ENCODE peak calls at places on chromosomes 12 and 14, in six cellular contexts. Z is activated CD4-positive, alpha-beta T cell treated with anti-CD3 and anti-CD28 coated beads, Interleukin-2, amount 50 U/mL, for 1 hour; L is brain microvascular endothelial cell; F is ELR; G is GM18507; P is activated T-cell treated with anti-CD3 and anti-CD28 coated beads for 1 hour. K is an unnamed sample.

GRCh38 chr12:58521796-58522195 is 398.5 kb downstream of the LRIG3 start:
- DNase-seq in P (no peak), F (peak), G (no peak), Z (no peak), L (no peak), K (no peak)

GRCh38 chr12:46089414-46090162 is 99.2 kb upstream of the SCAF11 start:
- DNase-seq in G (no peak), Z (no peak), P (no peak), L (no peak), F (no peak), K (no peak)

GRCh38 chr12:64618953-64619590 is 8.8 kb downstream of the RASSF3 start:
- DNase-seq in P (no peak), F (peak), Z (no peak), L (peak), G (no peak), K (no peak)

GRCh38 chr14:104758981-104759975 is 6.3 kb downstream of the SIVA1 start:
- DNase-seq in F (no peak), G (no peak), Z (no peak), P (no peak), L (no peak), K (no peak)

GRCh38 chr12:89733579-89734201 is 25.1 kb upstream of the ATP2B1 start:
- DNase-seq in L (peak), G (no peak), F (peak), Z (no peak), P (no peak), K (no peak)

GRCh38 chr14:100810861-100811461 is 15.0 kb upstream of the MEG3 start:
- DNase-seq in P (no peak), G (no peak), L (no peak), Z (no peak), F (peak), K (no peak)

GRCh38 chr12:8559676-8560075 is 19.0 kb upstream of the CLEC4E start:
- DNase-seq in Z (no peak), P (no peak), L (no peak), F (no peak), G (no peak), K (no peak)

GRCh38 chr12:108305520-108305919 is 33.6 kb downstream of the CMKLR1 start:
- DNase-seq in G (no peak), F (peak), L (peak), Z (peak), P (no peak), K (no peak)

GRCh38 chr12:7907009-7907408 is 29.0 kb downstream of the SLC2A3 start:
- DNase-seq in F (peak), L (peak), Z (no peak), P (peak), G (no peak), K (no peak)

GRCh38 chr12:92601680-92602079 is 101.1 kb upstream of the PLEKHG7 start:
- DNase-seq in L (no peak), Z (no peak), P (no peak), G (no peak), F (no peak), K (no peak)

GRCh38 chr14:23524954-23525353 is 26.6 kb downstream of the ZFHX2 start:
- DNase-seq in P (no peak), F (no peak), L (no peak), G (no peak), Z (no peak), K (no peak)

GRCh38 chr12:53836119-53836655 is 84.4 kb upstream of the CISTR start:
- DNase-seq in L (no peak), Z (no peak), G (no peak), P (no peak), F (no peak), K (no peak)

K was measured in effector CD8-positive, alpha-beta T cell.